ENCODE peak calls at places on chromosomes 1 and 21, in four cellular contexts. F, T, N and J are unnamed samples. For H3K4me1, the result is how much of the 10 kb centered on the place peaks cover.

GRCh38 chr1:20739225-20739624 is 6.7 kb upstream of the SH2D5 start:
- DNase-seq in N (peak), F (no peak), T (no peak), J (no peak)

GRCh38 chr1:218101409-218101808 is 183.7 kb upstream of the RRP15 start:
- DNase-seq in F (no peak), T (no peak), N (no peak), J (no peak)

GRCh38 chr1:186950547-186950946 is 121.8 kb downstream of the PLA2G4A start:
- DNase-seq in N (peak), T (no peak), F (no peak), J (no peak)

GRCh38 chr1:170075186-170075585 is 691 bp upstream of the KIFAP3 start:
- DNase-seq in T (no peak), F (peak), N (no peak), J (no peak)

GRCh38 chr1:228338521-228339051 is 68.0 kb downstream of the TRIM11 start:
- DNase-seq in N (no peak), F (peak), T (no peak), J (no peak)

GRCh38 chr1:47727051-47727708 is 270.0 kb downstream of the TRABD2B start:
- DNase-seq in T (no peak), N (no peak), F (no peak), J (no peak)

GRCh38 chr1:16092923-16093511 is 19.6 kb upstream of the FAM131C start:
- DNase-seq in N (no peak), F (no peak), T (no peak), J (no peak)

GRCh38 chr1:49163041-49163440 is 386.4 kb upstream of the BEND5 start:
- DNase-seq in N (no peak), F (no peak), T (no peak), J (no peak)

GRCh38 chr1:227901906-227902640 is 45.7 kb downstream of the WNT9A start:
- DNase-seq in T (no peak), F (no peak), N (peak), J (no peak)

GRCh38 chr1:12438349-12438924 is 179.6 kb downstream of the DHRS3 start:
- DNase-seq in F (no peak), N (no peak), T (no peak), J (no peak)

GRCh38 chr1:33784876-33785275 is 79.0 kb upstream of the HMGB4 start:
- DNase-seq in F (no peak), N (no peak), T (no peak), J (no peak)

GRCh38 chr1:194358208-194358581 is 1171.8 kb upstream of the B3GALT2 start:
- DNase-seq in F (no peak), N (no peak), T (no peak), J (no peak)

GRCh38 chr1:151837197-151837596 is 2.4 kb downstream of the C2CD4D start:
- DNase-seq in F (no peak), N (no peak), T (no peak), J (no peak)

GRCh38 chr21:44054710-44055109 is 42.6 kb downstream of the TRAPPC10 start:
- DNase-seq in T (no peak), F (no peak), N (peak), J (no peak)

GRCh38 chr1:197677752-197678295 is 97.5 kb downstream of the DENND1B start:
- DNase-seq in T (no peak), F (no peak), N (no peak), J (no peak)

GRCh38 chr1:31784356-31785019 is 20.3 kb upstream of the ADGRB2 start:
- DNase-seq in N (no peak), T (no peak), F (peak), J (no peak)

GRCh38 chr1:227343727-227344551 is 25.6 kb upstream of the CDC42BPA start:
- DNase-seq in T (no peak), N (peak), F (no peak), J (no peak)

GRCh38 chr1:15833069-15833679 is 14.3 kb upstream of the SPEN start:
- DNase-seq in F (peak), N (peak), T (peak), J (no peak)

GRCh38 chr21:44083631-44084291 is 23.4 kb upstream of the PWP2 start:
- DNase-seq in T (no peak), N (no peak), F (no peak), J (no peak)

GRCh38 chr1:241079018-241079417 is 278.0 kb downstream of the RGS7 start:
- DNase-seq in N (no peak), T (no peak), F (no peak), J (no peak)

GRCh38 chr21:33968998-33969353 is 53.4 kb upstream of the ATP5PO start:
- DNase-seq in T (no peak), N (no peak), F (no peak), J (no peak)

GRCh38 chr1:155183775-155184221 is 10.1 kb downstream of the TRIM46 start:
- DNase-seq in N (no peak), T (no peak), F (no peak), J (no peak)

GRCh38 chr1:41713557-41714327 is 205.0 kb downstream of the HIVEP3 start:
- DNase-seq in F (peak), T (peak), N (peak), J (no peak)
- H3K4me1 ChIP-seq in F (under half), T (under half), N (under half), J (under half)

DNA sequence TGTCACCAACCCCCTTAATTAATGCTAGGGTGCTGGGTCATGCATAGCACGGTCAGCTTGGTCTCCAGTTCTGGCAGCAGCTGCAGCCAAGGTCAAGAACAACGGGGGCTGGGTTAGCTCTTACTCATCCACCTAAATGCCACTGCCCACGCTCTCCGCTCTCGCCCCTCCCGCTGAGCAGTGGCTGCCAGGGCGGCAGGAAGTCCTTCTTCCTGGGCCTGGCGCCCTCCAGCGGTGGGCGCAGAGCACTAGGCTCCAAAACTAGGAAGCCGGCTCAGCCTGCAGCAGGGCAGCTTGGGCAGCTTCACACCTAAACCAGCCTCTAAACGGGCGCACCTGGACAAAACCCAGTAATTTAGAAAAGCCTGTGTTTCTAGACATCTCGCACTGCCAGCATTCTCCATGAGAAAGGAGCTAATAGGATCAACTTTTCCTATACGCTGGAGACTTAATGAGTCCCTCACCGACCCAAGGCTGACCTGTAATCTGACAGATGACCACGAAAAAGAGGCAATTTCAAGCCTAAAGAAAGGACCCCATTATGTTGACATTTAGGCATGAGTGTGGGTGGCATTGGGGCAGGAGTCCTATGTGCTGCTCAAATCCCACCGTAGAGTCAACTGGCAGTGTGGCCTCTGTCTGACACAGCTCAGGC is 78.4 kb upstream of the LRRN2 start:
- DNase-seq in F (peak), N (peak), T (peak), J (peak)
- H3K4me3 ChIP-seq in F (no peak), N (no peak), T (no peak), J (no peak)

GRCh38 chr1:11320153-11320936 is 47.3 kb downstream of the UBIAD1 start:
- DNase-seq in T (no peak), F (peak), N (peak), J (no peak)

GRCh38 chr1:11316701-11317100 is 43.7 kb downstream of the UBIAD1 start:
- DNase-seq in F (no peak), N (no peak), T (no peak), J (peak)

GRCh38 chr1:11321656-11322491 is 48.9 kb downstream of the UBIAD1 start:
- DNase-seq in N (no peak), F (no peak), T (no peak), J (no peak)

GRCh38 chr1:11314959-11315358 is 42.0 kb downstream of the UBIAD1 start:
- DNase-seq in T (peak), N (no peak), F (no peak), J (peak)

GRCh38 chr1:11318982-11319381 is 46.0 kb downstream of the UBIAD1 start:
- DNase-seq in N (peak), F (no peak), T (no peak), J (no peak)
- TF ChIP-seq POLR2A in N (no peak), F (no peak), T (no peak), J (no peak)

GRCh38 chr1:9246841-9247785 is 12.5 kb downstream of the H6PD start:
- DNase-seq in N (no peak), F (no peak), T (no peak), J (no peak)
- H3K4me1 ChIP-seq in N (under half), F (half or more), T (under half), J (under half)

GRCh38 chr1:38558055-38558454 is 301.5 kb downstream of the RRAGC start:
- DNase-seq in T (no peak), F (no peak), N (no peak), J (no peak)

GRCh38 chr1:38561699-38562098 is 297.9 kb downstream of the RRAGC start:
- DNase-seq in F (no peak), N (no peak), T (no peak), J (no peak)

GRCh38 chr1:38561110-38561509 is 298.5 kb downstream of the RRAGC start:
- DNase-seq in F (no peak), N (no peak), T (no peak), J (no peak)

GRCh38 chr1:38558476-38559179 is 300.9 kb downstream of the RRAGC start:
- DNase-seq in N (no peak), F (no peak), T (no peak), J (no peak)

GRCh38 chr1:38559180-38559874 is 300.2 kb downstream of the RRAGC start:
- DNase-seq in F (peak), T (no peak), N (no peak), J (no peak)
- H3K4me3 ChIP-seq in F (no peak), T (no peak), N (no peak), J (no peak)

GRCh38 chr1:53015508-53015860 is 46.5 kb upstream of the PODN start:
- DNase-seq in N (no peak), T (no peak), F (no peak), J (no peak)

GRCh38 chr1:53020588-53020987 is 41.4 kb upstream of the PODN start:
- DNase-seq in T (no peak), F (no peak), N (no peak), J (no peak)

GRCh38 chr1:53011175-53011574 is 50.8 kb upstream of the PODN start:
- DNase-seq in N (no peak), F (no peak), T (no peak), J (no peak)

GRCh38 chr1:53016705-53017104 is 45.3 kb upstream of the PODN start:
- DNase-seq in T (no peak), F (no peak), N (no peak), J (no peak)

DNA sequence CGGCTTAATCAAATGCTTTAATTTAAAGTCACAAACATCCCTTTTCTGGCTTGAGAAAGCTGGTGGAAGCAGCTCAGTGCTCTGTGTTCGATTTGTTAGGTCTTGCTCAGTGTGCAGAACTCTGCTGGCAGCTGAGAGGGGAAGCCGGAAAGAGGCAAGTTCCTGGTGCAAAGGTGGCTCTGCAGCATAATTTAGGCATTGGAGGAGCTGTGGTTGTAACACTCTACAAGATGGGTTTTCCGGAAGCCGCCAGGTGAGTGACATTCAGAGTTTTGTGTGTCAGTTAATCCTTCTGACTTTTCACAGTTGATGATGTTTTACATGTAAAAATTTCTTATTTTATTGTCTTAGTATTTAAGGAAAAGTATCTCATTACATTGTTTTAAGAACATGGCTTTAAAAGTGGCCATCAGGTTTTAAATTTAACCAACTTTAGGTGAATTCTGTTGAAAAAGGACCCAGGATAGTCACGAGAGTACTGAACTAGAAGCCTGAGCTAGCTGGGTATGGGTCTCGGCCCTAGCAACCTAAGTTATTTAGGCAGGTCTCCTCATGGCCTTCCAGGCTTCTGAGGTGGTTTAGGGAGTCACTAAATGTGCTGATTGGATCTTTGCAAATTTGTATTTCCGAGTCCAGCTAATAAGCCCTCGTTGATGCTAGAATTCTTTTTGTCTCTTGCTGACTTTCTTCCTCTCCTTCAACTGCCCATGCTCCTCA is 47.1 kb upstream of the PODN start:
- DNase-seq in N (peak), F (peak), T (peak), J (peak)
- TF ChIP-seq POLR2A in N (no peak), F (peak), T (no peak), J (no peak)

GRCh38 chr1:116313776-116314175 is 59.3 kb upstream of the ATP1A1 start:
- DNase-seq in N (no peak), T (no peak), F (no peak), J (no peak)

GRCh38 chr1:116310172-116310571 is 62.9 kb upstream of the ATP1A1 start:
- DNase-seq in T (no peak), N (no peak), F (no peak), J (no peak)

GRCh38 chr1:116309090-116309870 is 63.8 kb upstream of the ATP1A1 start:
- DNase-seq in F (peak), T (no peak), N (no peak), J (no peak)

GRCh38 chr1:116314305-116314919 is 58.6 kb upstream of the ATP1A1 start:
- DNase-seq in F (peak), N (no peak), T (no peak), J (no peak)

GRCh38 chr1:116311756-116312691 is 61.0 kb upstream of the ATP1A1 start:
- DNase-seq in T (no peak), N (no peak), F (peak), J (no peak)
- H3K4me1 ChIP-seq in T (under half), N (under half), F (half or more), J (under half)